ENCODE peak calls at places on chromosomes 3 and 15, in four cellular contexts. F is A549, Z is GM12878, N is K562. G is an unnamed sample.
A peak's percentile ranks its signal among the peaks of the same experiment; 100 is the strongest.

GRCh38 chr15:52790166-52790708 is at the start of gene ONECUT1:
- DNase-seq in N (peak; percentile 84), Z (no peak), F (peak; percentile 79), G (peak; percentile 37)

GRCh38 chr3:195250473-195251251 is 20.3 kb downstream of the XXYLT1 start:
- DNase-seq in F (no peak), N (no peak), Z (no peak), G (no peak)

GRCh38 chr3:78497025-78497424 is 1270.8 kb downstream of the ROBO1 start:
- DNase-seq in Z (no peak), N (no peak), F (no peak), G (no peak)

GRCh38 chr15:101813803-101814534 is 2.0 kb downstream of the OR4F15 start:
- DNase-seq in Z (no peak), N (no peak), F (no peak), G (no peak)

GRCh38 chr3:39180183-39180545 is 12.2 kb downstream of the XIRP1 start:
- DNase-seq in F (no peak), Z (no peak), N (no peak), G (no peak)

GRCh38 chr15:35738370-35738769 is 192.4 kb upstream of the DPH6 start:
- DNase-seq in N (no peak), Z (no peak), F (no peak), G (no peak)

GRCh38 chr3:60434323-60434722 is 816.9 kb downstream of the FHIT start:
- DNase-seq in N (no peak), F (no peak), Z (no peak), G (no peak)

GRCh38 chr3:195043612-195044144 is 227.3 kb downstream of the XXYLT1 start:
- DNase-seq in F (no peak), N (no peak), Z (no peak), G (no peak)

GRCh38 chr15:101503296-101503599 is 13.7 kb upstream of the PCSK6 start:
- DNase-seq in Z (no peak), N (no peak), F (no peak), G (no peak)

GRCh38 chr3:167691366-167691765 is 37.6 kb upstream of the WDR49 start:
- DNase-seq in Z (peak; percentile 84), N (no peak), F (no peak), G (no peak)

GRCh38 chr3:113166719-113167492 is 44.5 kb upstream of the BOC start:
- DNase-seq in Z (no peak), F (no peak), N (no peak), G (no peak)

GRCh38 chr3:110814170-110815007 is 257.2 kb upstream of the NECTIN3 start:
- DNase-seq in F (no peak), Z (peak; percentile 7), N (no peak), G (no peak)

GRCh38 chr3:102687851-102688555 is 253.2 kb downstream of the ZPLD1 start:
- DNase-seq in F (no peak), Z (no peak), N (no peak), G (no peak)

GRCh38 chr3:134516905-134517304 is 31.0 kb downstream of the CEP63 start:
- DNase-seq in Z (no peak), N (no peak), F (no peak), G (no peak)

GRCh38 chr15:54594115-54594514 is 602.6 kb downstream of the RSL24D1 start:
- DNase-seq in Z (no peak), N (no peak), F (no peak), G (no peak)

GRCh38 chr15:89399390-89400120 is 64.9 kb upstream of the POLG start:
- DNase-seq in Z (no peak), F (peak; percentile 90), N (peak; percentile 84), G (no peak)

GRCh38 chr15:47371939-47372338 is 345.4 kb upstream of the SEMA6D start:
- DNase-seq in Z (no peak), N (no peak), F (no peak), G (no peak)

GRCh38 chr3:15585111-15585844 is 16.1 kb downstream of the HACL1 start:
- DNase-seq in F (no peak), Z (no peak), N (no peak), G (no peak)

GRCh38 chr3:134801204-134801958 is 6.3 kb downstream of the EPHB1 start:
- DNase-seq in Z (no peak), F (no peak), N (no peak), G (no peak)

GRCh38 chr15:73594109-73594508 is 39.1 kb downstream of the NPTN start:
- DNase-seq in Z (no peak), N (no peak), F (no peak), G (no peak)

GRCh38 chr3:126317029-126317996 is 39.9 kb downstream of the KLF15 start:
- DNase-seq in Z (no peak), F (no peak), N (no peak), G (no peak)

GRCh38 chr3:184380210-184380626 is 364 bp downstream of the CHRD start:
- DNase-seq in Z (no peak), N (peak; percentile 79), F (peak; percentile 31), G (peak; percentile 21)

GRCh38 chr3:106824856-106825255 is 552.4 kb upstream of the CCDC54 start:
- DNase-seq in N (no peak), Z (no peak), F (no peak), G (peak; percentile 3)

DNA sequence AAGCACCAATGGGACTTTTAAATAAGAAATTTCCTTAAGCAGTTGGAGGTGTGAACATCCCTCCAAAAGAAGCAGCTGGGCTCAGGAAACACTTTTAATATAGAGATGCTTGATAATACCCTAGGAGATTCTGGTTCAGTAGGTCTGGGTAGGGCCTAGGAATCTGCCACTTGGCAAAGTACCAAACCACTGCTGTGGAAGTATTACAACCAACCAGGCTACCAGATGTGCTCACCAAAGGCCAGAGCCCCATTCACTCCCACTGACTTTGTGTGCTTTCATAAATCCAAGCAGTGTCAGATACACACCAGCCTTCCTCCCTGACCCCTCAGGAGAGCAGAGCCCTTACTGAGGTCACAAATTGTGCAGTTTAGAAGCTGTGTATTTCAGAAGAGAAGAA is 162.6 kb downstream of the CCNL1 start:
- DNase-seq in Z (no peak), F (no peak), N (no peak), G (no peak)
- TF ChIP-seq POLR2AphosphoS2 in Z (no peak), F (no peak), N (no peak), G (no peak)

DNA sequence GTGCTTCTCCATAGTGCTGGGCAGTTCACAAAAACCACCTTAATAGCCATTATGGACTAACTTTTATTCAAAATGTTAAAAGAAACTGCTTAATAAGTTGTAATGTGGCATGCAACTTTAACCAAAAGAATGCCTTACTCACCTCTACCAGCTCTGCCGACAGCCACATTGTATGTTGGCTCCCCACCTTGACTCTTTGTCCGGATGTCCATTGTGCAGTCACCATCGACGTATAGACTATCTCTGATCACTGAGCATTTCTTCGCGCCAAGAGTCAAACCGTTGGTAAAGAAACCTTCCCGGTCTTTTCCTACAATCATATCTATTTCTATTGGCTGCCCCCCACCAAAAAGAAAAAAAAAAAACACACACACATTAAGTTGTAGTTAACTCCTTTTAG is 2.5 kb downstream of the PFN2 start:
- DNase-seq in N (no peak), Z (no peak), F (no peak), G (no peak)
- TF ChIP-seq POLR2AphosphoS2 in N (no peak), Z (no peak), F (no peak), G (no peak)

GRCh38 chr15:67836134-67836455 is 3.8 kb downstream of the RNU6-1 start:
- DNase-seq in F (no peak), Z (no peak), N (no peak), G (no peak)
- TF ChIP-seq POLR2AphosphoS2 in F (no peak), Z (no peak), N (no peak), G (no peak)

GRCh38 chr15:31435256-31435781 is 108.7 kb downstream of the KLF13 start:
- DNase-seq in N (peak; percentile 83), F (peak; percentile 89), Z (peak; percentile 87), G (peak; percentile 75)

GRCh38 chr15:31434418-31435255 is 108.0 kb downstream of the KLF13 start:
- DNase-seq in F (no peak), N (peak; percentile 18), Z (peak; percentile 69), G (no peak)

GRCh38 chr15:31433574-31433973 is 106.9 kb downstream of the KLF13 start:
- DNase-seq in N (no peak), Z (no peak), F (no peak), G (no peak)

GRCh38 chr15:31435891-31436628 is 109.4 kb downstream of the KLF13 start:
- DNase-seq in Z (no peak), N (no peak), F (no peak), G (no peak)

DNA sequence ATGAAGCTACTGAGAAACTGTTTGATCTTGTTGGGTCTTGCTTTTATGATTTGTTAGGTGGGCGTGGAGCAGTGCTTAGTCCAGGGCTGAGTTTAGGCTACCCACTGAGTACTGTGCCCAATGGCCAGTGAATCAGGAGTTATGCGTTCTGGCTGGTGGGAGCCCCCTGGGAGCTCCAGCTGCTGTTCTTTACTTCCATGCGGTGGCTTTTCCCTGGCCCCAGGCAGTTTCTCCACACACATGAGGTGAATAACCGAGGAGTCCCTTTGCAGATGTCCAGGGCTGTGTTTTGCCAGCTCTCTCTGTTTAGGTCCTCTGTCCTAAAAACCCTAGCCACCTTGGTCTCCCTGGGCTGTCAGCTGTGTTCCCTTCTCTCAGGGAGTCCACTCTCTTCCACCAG is 106.5 kb downstream of the KLF13 start:
- DNase-seq in F (no peak), Z (no peak), N (no peak), G (no peak)
- TF ChIP-seq POLR2AphosphoS2 in F (no peak), Z (no peak), N (no peak), G (no peak)

GRCh38 chr15:65530318-65531111 is at the start of gene HACD3:
- DNase-seq in N (peak; percentile 97), Z (peak; percentile 21), F (peak; percentile 97), G (peak; percentile 73)

GRCh38 chr15:65533057-65533752 is 2.9 kb downstream of the HACD3 start:
- DNase-seq in F (no peak), Z (no peak), N (peak; percentile 41), G (no peak)

GRCh38 chr15:65532738-65533051 is 2.4 kb downstream of the HACD3 start:
- DNase-seq in F (peak; percentile 44), N (peak; percentile 23), Z (no peak), G (peak; percentile 79)

GRCh38 chr15:65540314-65540713 is 10.1 kb downstream of the HACD3 start:
- DNase-seq in F (no peak), N (no peak), Z (no peak), G (no peak)

DNA sequence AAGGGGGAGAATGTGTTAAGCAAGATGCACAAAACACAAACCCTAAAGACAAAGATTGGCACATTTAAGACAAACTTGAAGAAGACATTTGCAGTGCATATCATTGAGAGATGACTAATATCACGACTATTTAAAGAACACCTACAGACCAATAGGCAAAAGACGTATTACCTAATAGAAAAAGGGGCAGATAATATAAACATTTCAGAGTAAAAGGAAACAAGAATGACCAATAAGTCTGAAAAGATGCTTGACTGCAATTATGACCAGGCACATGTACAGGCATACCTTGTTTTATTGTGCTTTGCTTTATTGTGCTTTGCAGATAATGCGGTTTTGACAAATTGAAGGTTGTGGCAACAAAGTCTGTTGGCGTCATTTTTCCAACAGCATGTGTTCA is 4.9 kb downstream of the HACD3 start:
- DNase-seq in Z (no peak), F (no peak), N (no peak), G (no peak)
- TF ChIP-seq POLR2AphosphoS2 in Z (no peak), F (no peak), N (no peak), G (no peak)

GRCh38 chr3:48599509-48600285 is 4.6 kb upstream of the COL7A1 start:
- DNase-seq in N (no peak), F (no peak), Z (no peak), G (no peak)
- TF ChIP-seq POLR2AphosphoS2 in N (no peak), F (no peak), Z (no peak), G (no peak)

G was measured in HepG2.